ENCODE peak calls at places on chromosomes 3 and 15, in seven cellular contexts. G is neuronal stem cell, Z is mesendoderm, V is IMR-90, F is trophoblast cell, B is mesenchymal stem cell, I is H9. R is an unnamed sample.

GRCh38 chr3:169662215-169663070 is 1.1 kb downstream of the MECOM start:
- DNase-seq in G (peak; percentile 85), Z (peak; percentile 88), V (peak; percentile 57), F (peak; percentile 72), B (peak; percentile 50), I (peak; percentile 85), R (peak; percentile 92)

GRCh38 chr15:49900036-49900435 is 219.0 kb downstream of the ATP8B4 start:
- DNase-seq in G (no peak), Z (no peak), V (peak; percentile 52), F (no peak), B (peak; percentile 56), I (no peak), R (no peak)

GRCh38 chr3:53696401-53697172 is 149.6 kb downstream of the CHDH start:
- DNase-seq in G (no peak), Z (peak; percentile 60), V (no peak), F (no peak), B (peak; percentile 1), I (no peak), R (peak; percentile 34)

GRCh38 chr3:188006726-188007393 is 147.1 kb upstream of the LPP start:
- DNase-seq in G (no peak), Z (no peak), V (no peak), F (no peak), B (no peak), I (no peak), R (no peak)

GRCh38 chr15:28105793-28106192 is 6.7 kb upstream of the OCA2 start:
- DNase-seq in G (no peak), Z (no peak), V (no peak), F (no peak), B (no peak), I (peak; percentile 6), R (no peak)

GRCh38 chr3:16498130-16498890 is 15.2 kb downstream of the RFTN1 start:
- DNase-seq in G (no peak), Z (peak; percentile 68), V (no peak), F (no peak), B (no peak), I (peak; percentile 52), R (no peak)

GRCh38 chr15:90981681-90982080 is 12.7 kb downstream of the PRC1 start:
- DNase-seq in G (no peak), Z (no peak), V (no peak), F (no peak), B (no peak), I (no peak), R (no peak)

GRCh38 chr3:32018723-32019564 is 37.4 kb downstream of the ZNF860 start:
- DNase-seq in G (peak; percentile 24), Z (peak; percentile 61), V (peak; percentile 57), F (no peak), B (peak; percentile 65), I (no peak), R (no peak)

GRCh38 chr15:84781505-84781904 is 33.1 kb downstream of the ZNF592 start:
- DNase-seq in G (no peak), Z (no peak), V (peak; percentile 47), F (no peak), B (peak; percentile 49), I (no peak), R (no peak)

GRCh38 chr3:124360626-124361025 is 368.7 kb upstream of the ROPN1 start:
- DNase-seq in G (peak; percentile 51), Z (peak; percentile 82), V (no peak), F (no peak), B (no peak), I (peak; percentile 72), R (peak; percentile 34)

GRCh38 chr3:54580453-54580852 is 347.4 kb downstream of the LRTM1 start:
- DNase-seq in G (no peak), Z (no peak), V (no peak), F (no peak), B (no peak), I (no peak), R (no peak)

GRCh38 chr3:66405701-66406091 is 95.1 kb downstream of the LRIG1 start:
- DNase-seq in G (no peak), Z (peak; percentile 42), V (peak; percentile 94), F (no peak), B (peak; percentile 46), I (no peak), R (no peak)

GRCh38 chr3:55367396-55367795 is 119.7 kb downstream of the WNT5A start:
- DNase-seq in G (no peak), Z (no peak), V (no peak), F (no peak), B (no peak), I (no peak), R (no peak)

GRCh38 chr15:49831206-49831965 is 210.5 kb downstream of the DTWD1 start:
- DNase-seq in G (no peak), Z (peak; percentile 55), V (peak; percentile 95), F (peak; percentile 83), B (peak; percentile 98), I (no peak), R (no peak)

GRCh38 chr3:72485649-72486048 is 362.6 kb downstream of the SHQ1 start:
- DNase-seq in G (no peak), Z (no peak), V (peak; percentile 10), F (no peak), B (peak; percentile 7), I (no peak), R (no peak)

GRCh38 chr3:89107461-89108035 is at the start of gene EPHA3:
- DNase-seq in G (peak; percentile 57), Z (peak; percentile 94), V (peak; percentile 58), F (no peak), B (peak; percentile 63), I (peak; percentile 86), R (peak; percentile 53)

GRCh38 chr3:99747915-99748314 is 69.7 kb upstream of the CMSS1 start:
- DNase-seq in G (peak; percentile 5), Z (peak; percentile 25), V (peak; percentile 32), F (peak; percentile 2), B (peak; percentile 46), I (no peak), R (no peak)

GRCh38 chr3:126720596-126720995 is 16.6 kb downstream of the CHCHD6 start:
- DNase-seq in G (no peak), Z (no peak), V (no peak), F (no peak), B (no peak), I (no peak), R (no peak)

GRCh38 chr3:144770813-144771400 is 799.3 kb downstream of the DIPK2A start:
- DNase-seq in G (peak; percentile 8), Z (peak; percentile 28), V (peak; percentile 38), F (no peak), B (peak; percentile 58), I (no peak), R (no peak)

GRCh38 chr3:167733961-167734497 is 663 bp downstream of the PDCD10 start:
- DNase-seq in G (no peak), Z (no peak), V (peak; percentile 3), F (no peak), B (peak; percentile 59), I (no peak), R (no peak)

GRCh38 chr3:138370321-138370720 is 21.9 kb downstream of the MRAS start:
- DNase-seq in G (no peak), Z (no peak), V (no peak), F (no peak), B (no peak), I (no peak), R (no peak)

GRCh38 chr3:32888739-32889138 is 62.7 kb upstream of the CCR4 start:
- DNase-seq in G (no peak), Z (no peak), V (no peak), F (no peak), B (no peak), I (no peak), R (no peak)

GRCh38 chr15:36392666-36393266 is 186.7 kb upstream of the CDIN1 start:
- DNase-seq in G (no peak), Z (no peak), V (no peak), F (no peak), B (no peak), I (no peak), R (no peak)

GRCh38 chr3:101643861-101644613 is 32.9 kb downstream of the ZBTB11 start:
- DNase-seq in G (no peak), Z (no peak), V (peak; percentile 84), F (peak; percentile 46), B (peak; percentile 37), I (no peak), R (no peak)

GRCh38 chr3:72997421-72997961 is 880 bp downstream of the PPP4R2 start:
- DNase-seq in G (peak; percentile 30), Z (peak; percentile 87), V (peak; percentile 64), F (peak; percentile 24), B (peak; percentile 86), I (no peak), R (no peak)

DNA sequence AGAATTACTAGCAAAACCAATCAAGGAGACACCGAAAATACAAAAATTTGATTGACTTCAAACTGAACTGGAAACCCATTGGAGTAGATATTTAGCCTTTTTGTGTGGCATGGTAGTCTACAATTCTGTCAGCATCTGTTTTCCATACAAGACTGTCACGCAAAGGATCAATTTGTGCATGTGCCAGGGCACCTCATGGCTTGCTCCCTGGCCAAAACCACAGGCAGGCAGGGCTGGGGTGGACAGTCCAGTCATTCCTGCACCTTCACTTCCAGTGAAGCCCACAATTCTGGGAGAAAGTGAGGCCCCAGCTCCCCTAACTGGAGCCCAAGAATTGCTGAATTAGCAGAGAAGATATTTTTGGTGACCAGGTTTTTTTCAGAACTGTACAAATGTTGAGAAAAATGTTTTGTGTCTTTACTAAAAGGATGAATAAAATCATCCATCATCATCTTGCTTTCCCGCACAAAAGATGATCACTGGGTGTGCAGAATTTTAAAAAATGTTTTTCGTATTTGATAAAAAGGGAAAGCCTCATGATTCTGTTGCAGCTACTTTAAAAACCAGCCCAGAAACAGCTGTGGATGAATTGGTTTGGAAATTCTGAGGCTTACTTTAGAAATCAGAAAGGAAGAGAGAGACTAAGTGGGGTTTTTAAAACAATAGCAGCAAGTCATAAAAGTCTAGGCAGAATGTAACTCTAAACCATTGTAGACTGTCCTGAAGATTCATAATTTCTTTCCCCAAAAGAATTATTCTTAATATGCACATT is 86.4 kb downstream of the PCCB start:
- DNase-seq in G (no peak), Z (no peak), V (peak; percentile 32), F (no peak), B (no peak), I (no peak), R (no peak)
- H3K18ac ChIP-seq in G (peak overlapping the region; percentile 19), Z (no peak overlapping the region), V (peak overlapping the region; percentile 1), F (no peak overlapping the region), B (no peak overlapping the region), I (no peak overlapping the region), R (no peak overlapping the region)

GRCh38 chr3:69872783-69873378 is 126.7 kb upstream of the SAMMSON start:
- DNase-seq in G (no peak), Z (no peak), V (peak; percentile 60), F (no peak), B (peak; percentile 28), I (no peak), R (no peak)
- H3K18ac ChIP-seq in G (no peak overlapping the region), Z (no peak overlapping the region), V (peak overlapping the region; percentile 99), F (no peak overlapping the region), B (no peak overlapping the region), I (no peak overlapping the region), R (no peak overlapping the region)

DNA sequence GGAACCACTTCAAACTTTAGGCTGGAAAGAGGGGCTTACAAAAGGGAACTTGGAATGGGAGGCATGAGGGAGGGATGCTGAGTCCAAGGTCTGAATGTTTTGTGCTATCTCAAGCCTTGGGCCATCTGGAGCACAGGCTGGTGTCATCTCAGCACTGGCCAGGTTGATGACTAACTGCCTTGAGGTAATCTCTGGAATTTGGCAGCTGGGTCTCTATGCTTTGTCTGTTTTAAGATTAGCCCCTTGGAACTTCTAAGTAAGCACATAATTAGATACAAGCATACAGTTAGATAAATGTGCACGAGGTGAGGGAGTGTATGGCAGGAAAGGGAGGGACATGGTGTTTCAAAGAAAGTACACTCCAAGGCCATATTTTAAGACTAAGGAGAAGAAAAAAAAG is 252.4 kb upstream of the CCDC54 start:
- DNase-seq in G (no peak), Z (peak; percentile 96), V (peak; percentile 83), F (peak; percentile 74), B (peak; percentile 51), I (no peak), R (no peak)
- H3K18ac ChIP-seq in G (no peak overlapping the region), Z (no peak overlapping the region), V (no peak overlapping the region), F (no peak overlapping the region), B (no peak overlapping the region), I (no peak overlapping the region), R (no peak overlapping the region)

GRCh38 chr15:99101501-99101900 is 3.4 kb upstream of the SYNM start:
- DNase-seq in G (no peak), Z (no peak), V (no peak), F (no peak), B (no peak), I (no peak), R (no peak)
- H3K18ac ChIP-seq in G (no peak overlapping the region), Z (no peak overlapping the region), V (no peak overlapping the region), F (no peak overlapping the region), B (no peak overlapping the region), I (no peak overlapping the region), R (no peak overlapping the region)